ENCODE peak calls at places on chromosome 1, in nine cellular contexts. One of them, this sample, is unnamed.
A peak's percentile ranks its signal among the peaks of the same experiment; 100 is the strongest.

GRCh38 chr1:67723620-67724019 is 38.6 kb downstream of the GADD45A start:
- DNase-seq in HS-5: peak; percentile 65
- DNase-seq in AML-193: peak; percentile 2
- DNase-seq in NCI-H774: no peak
- DNase-seq in H9: no peak
- DNase-seq in activated CD4-positive, CD25-positive, alpha-beta regulatory T cell: no peak
- DNase-seq in GM03348: no peak
- DNase-seq in activated naive CD4-positive, alpha-beta T cell: no peak
- DNase-seq in Daoy: peak; percentile 75
- DNase-seq in this sample: no peak

GRCh38 chr1:1402081-1402900 is 3.2 kb upstream of the CCNL2 start:
- DNase-seq in NCI-H774: peak; percentile 3
- DNase-seq in AML-193: peak; percentile 43
- DNase-seq in activated CD4-positive, CD25-positive, alpha-beta regulatory T cell: no peak
- DNase-seq in GM03348: peak; percentile 72
- DNase-seq in activated naive CD4-positive, alpha-beta T cell: no peak
- DNase-seq in HS-5: no peak
- DNase-seq in Daoy: peak; percentile 63
- DNase-seq in H9: peak; percentile 76
- DNase-seq in this sample: no peak

GRCh38 chr1:192905049-192905448 is 96.2 kb downstream of the RGS2 start:
- DNase-seq in NCI-H774: no peak
- DNase-seq in Daoy: no peak
- DNase-seq in HS-5: no peak
- DNase-seq in activated CD4-positive, CD25-positive, alpha-beta regulatory T cell: no peak
- DNase-seq in GM03348: no peak
- DNase-seq in AML-193: no peak
- DNase-seq in activated naive CD4-positive, alpha-beta T cell: no peak
- DNase-seq in H9: no peak
- DNase-seq in this sample: no peak

GRCh38 chr1:66288048-66288447 is 245.9 kb upstream of the SGIP1 start:
- DNase-seq in activated CD4-positive, CD25-positive, alpha-beta regulatory T cell: no peak
- DNase-seq in Daoy: no peak
- DNase-seq in AML-193: no peak
- DNase-seq in H9: no peak
- DNase-seq in GM03348: no peak
- DNase-seq in NCI-H774: no peak
- DNase-seq in HS-5: no peak
- DNase-seq in activated naive CD4-positive, alpha-beta T cell: no peak
- DNase-seq in this sample: no peak

GRCh38 chr1:117346206-117346928 is 20.9 kb upstream of the MAN1A2 start:
- DNase-seq in HS-5: no peak
- DNase-seq in H9: no peak
- DNase-seq in activated naive CD4-positive, alpha-beta T cell: no peak
- DNase-seq in Daoy: peak; percentile 81
- DNase-seq in GM03348: no peak
- DNase-seq in activated CD4-positive, CD25-positive, alpha-beta regulatory T cell: no peak
- DNase-seq in NCI-H774: peak; percentile 60
- DNase-seq in AML-193: no peak
- DNase-seq in this sample: no peak

GRCh38 chr1:39238476-39238875 is 34.0 kb downstream of the MACF1 start:
- DNase-seq in AML-193: no peak
- DNase-seq in H9: no peak
- DNase-seq in Daoy: peak; percentile 22
- DNase-seq in activated CD4-positive, CD25-positive, alpha-beta regulatory T cell: no peak
- DNase-seq in activated naive CD4-positive, alpha-beta T cell: no peak
- DNase-seq in GM03348: peak; percentile 66
- DNase-seq in NCI-H774: no peak
- DNase-seq in HS-5: no peak
- DNase-seq in this sample: no peak

GRCh38 chr1:68010094-68010493 is 40.3 kb downstream of the DIRAS3 start:
- DNase-seq in AML-193: no peak
- DNase-seq in GM03348: peak; percentile 20
- DNase-seq in H9: no peak
- DNase-seq in HS-5: no peak
- DNase-seq in activated naive CD4-positive, alpha-beta T cell: no peak
- DNase-seq in activated CD4-positive, CD25-positive, alpha-beta regulatory T cell: no peak
- DNase-seq in NCI-H774: no peak
- DNase-seq in Daoy: no peak
- DNase-seq in this sample: no peak

GRCh38 chr1:50271968-50272578 is 151.2 kb downstream of the DMRTA2 start:
- DNase-seq in AML-193: peak; percentile 7
- DNase-seq in NCI-H774: peak; percentile 62
- DNase-seq in activated naive CD4-positive, alpha-beta T cell: no peak
- DNase-seq in HS-5: no peak
- DNase-seq in GM03348: peak; percentile 44
- DNase-seq in Daoy: no peak
- DNase-seq in H9: peak; percentile 52
- DNase-seq in activated CD4-positive, CD25-positive, alpha-beta regulatory T cell: no peak
- DNase-seq in this sample: no peak

GRCh38 chr1:16055613-16056520 is 12.3 kb downstream of the CLCNKB start:
- DNase-seq in activated CD4-positive, CD25-positive, alpha-beta regulatory T cell: peak; percentile 46
- DNase-seq in activated naive CD4-positive, alpha-beta T cell: peak; percentile 75
- DNase-seq in GM03348: peak; percentile 88
- DNase-seq in HS-5: no peak
- DNase-seq in H9: peak; percentile 98
- DNase-seq in NCI-H774: peak; percentile 57
- DNase-seq in AML-193: peak; percentile 60
- DNase-seq in Daoy: peak; percentile 87
- DNase-seq in this sample: peak; percentile 48

GRCh38 chr1:21332691-21333449 is 42.6 kb upstream of the ECE1 start:
- DNase-seq in NCI-H774: no peak
- DNase-seq in H9: no peak
- DNase-seq in GM03348: no peak
- DNase-seq in HS-5: no peak
- DNase-seq in activated CD4-positive, CD25-positive, alpha-beta regulatory T cell: no peak
- DNase-seq in AML-193: no peak
- DNase-seq in Daoy: no peak
- DNase-seq in activated naive CD4-positive, alpha-beta T cell: no peak
- DNase-seq in this sample: no peak

GRCh38 chr1:109959974-109960744 is 24.4 kb upstream of the AHCYL1 start:
- DNase-seq in activated CD4-positive, CD25-positive, alpha-beta regulatory T cell: no peak
- DNase-seq in HS-5: peak; percentile 84
- DNase-seq in Daoy: peak; percentile 73
- DNase-seq in AML-193: no peak
- DNase-seq in H9: peak; percentile 66
- DNase-seq in activated naive CD4-positive, alpha-beta T cell: no peak
- DNase-seq in GM03348: peak; percentile 84
- DNase-seq in NCI-H774: peak; percentile 65
- DNase-seq in this sample: no peak

GRCh38 chr1:86356247-86356646 is 39.9 kb downstream of the ODF2L start:
- DNase-seq in NCI-H774: no peak
- DNase-seq in Daoy: no peak
- DNase-seq in H9: no peak
- DNase-seq in GM03348: no peak
- DNase-seq in activated CD4-positive, CD25-positive, alpha-beta regulatory T cell: no peak
- DNase-seq in HS-5: no peak
- DNase-seq in AML-193: no peak
- DNase-seq in activated naive CD4-positive, alpha-beta T cell: no peak
- DNase-seq in this sample: no peak

GRCh38 chr1:3641046-3641760 is 8.7 kb downstream of the WRAP73 start:
- DNase-seq in Daoy: no peak
- DNase-seq in HS-5: no peak
- DNase-seq in activated CD4-positive, CD25-positive, alpha-beta regulatory T cell: no peak
- DNase-seq in activated naive CD4-positive, alpha-beta T cell: no peak
- DNase-seq in NCI-H774: no peak
- DNase-seq in H9: no peak
- DNase-seq in GM03348: no peak
- DNase-seq in AML-193: no peak
- DNase-seq in this sample: no peak

GRCh38 chr1:60564856-60565445 is 491.4 kb upstream of the C1orf87 start:
- DNase-seq in NCI-H774: no peak
- DNase-seq in AML-193: no peak
- DNase-seq in HS-5: no peak
- DNase-seq in Daoy: no peak
- DNase-seq in H9: no peak
- DNase-seq in activated naive CD4-positive, alpha-beta T cell: no peak
- DNase-seq in GM03348: no peak
- DNase-seq in activated CD4-positive, CD25-positive, alpha-beta regulatory T cell: no peak
- DNase-seq in this sample: no peak

GRCh38 chr1:118429856-118430255 is 244.8 kb upstream of the SPAG17 start:
- DNase-seq in AML-193: no peak
- DNase-seq in GM03348: no peak
- DNase-seq in Daoy: no peak
- DNase-seq in HS-5: no peak
- DNase-seq in H9: no peak
- DNase-seq in NCI-H774: no peak
- DNase-seq in activated CD4-positive, CD25-positive, alpha-beta regulatory T cell: no peak
- DNase-seq in activated naive CD4-positive, alpha-beta T cell: no peak
- DNase-seq in this sample: no peak

GRCh38 chr1:154324669-154325582 is at the start of gene ATP8B2:
- DNase-seq in Daoy: peak; percentile 84
- DNase-seq in NCI-H774: peak; percentile 81
- DNase-seq in HS-5: peak; percentile 49
- DNase-seq in H9: peak; percentile 90
- DNase-seq in activated naive CD4-positive, alpha-beta T cell: peak; percentile 48
- DNase-seq in AML-193: peak; percentile 22
- DNase-seq in activated CD4-positive, CD25-positive, alpha-beta regulatory T cell: peak; percentile 60
- DNase-seq in GM03348: peak; percentile 93
- DNase-seq in this sample: peak; percentile 72

GRCh38 chr1:64173300-64173940 is 30.0 kb upstream of the UBE2U start:
- DNase-seq in activated CD4-positive, CD25-positive, alpha-beta regulatory T cell: no peak
- DNase-seq in activated naive CD4-positive, alpha-beta T cell: no peak
- DNase-seq in AML-193: no peak
- DNase-seq in NCI-H774: no peak
- DNase-seq in GM03348: no peak
- DNase-seq in Daoy: peak; percentile 32
- DNase-seq in H9: no peak
- DNase-seq in HS-5: no peak
- DNase-seq in this sample: no peak

GRCh38 chr1:192168964-192169363 is 10.7 kb downstream of the RGS18 start:
- DNase-seq in GM03348: no peak
- DNase-seq in NCI-H774: no peak
- DNase-seq in activated naive CD4-positive, alpha-beta T cell: no peak
- DNase-seq in H9: no peak
- DNase-seq in activated CD4-positive, CD25-positive, alpha-beta regulatory T cell: no peak
- DNase-seq in AML-193: no peak
- DNase-seq in HS-5: no peak
- DNase-seq in Daoy: no peak
- DNase-seq in this sample: no peak

GRCh38 chr1:226064816-226065248 is 2.3 kb downstream of the H3-3A start:
- DNase-seq in Daoy: peak; percentile 48
- DNase-seq in AML-193: peak; percentile 70
- DNase-seq in NCI-H774: no peak
- DNase-seq in H9: no peak
- DNase-seq in activated naive CD4-positive, alpha-beta T cell: no peak
- DNase-seq in HS-5: no peak
- DNase-seq in GM03348: peak; percentile 59
- DNase-seq in activated CD4-positive, CD25-positive, alpha-beta regulatory T cell: no peak
- DNase-seq in this sample: peak; percentile 18

GRCh38 chr1:234732671-234733390 is 122.9 kb upstream of the IRF2BP2 start:
- DNase-seq in GM03348: no peak
- DNase-seq in NCI-H774: no peak
- DNase-seq in H9: no peak
- DNase-seq in HS-5: no peak
- DNase-seq in activated CD4-positive, CD25-positive, alpha-beta regulatory T cell: no peak
- DNase-seq in Daoy: no peak
- DNase-seq in AML-193: no peak
- DNase-seq in activated naive CD4-positive, alpha-beta T cell: no peak
- DNase-seq in this sample: no peak

GRCh38 chr1:234186037-234186688 is 187.1 kb upstream of the COA6 start:
- DNase-seq in activated CD4-positive, CD25-positive, alpha-beta regulatory T cell: no peak
- DNase-seq in GM03348: no peak
- DNase-seq in H9: no peak
- DNase-seq in AML-193: no peak
- DNase-seq in Daoy: peak; percentile 86
- DNase-seq in activated naive CD4-positive, alpha-beta T cell: no peak
- DNase-seq in NCI-H774: no peak
- DNase-seq in HS-5: peak; percentile 43
- DNase-seq in this sample: no peak

GRCh38 chr1:207797229-207797973 is 45.5 kb downstream of the CD46 start:
- DNase-seq in NCI-H774: peak; percentile 55
- DNase-seq in GM03348: peak; percentile 86
- DNase-seq in AML-193: peak; percentile 69
- DNase-seq in activated CD4-positive, CD25-positive, alpha-beta regulatory T cell: peak; percentile 45
- DNase-seq in Daoy: peak; percentile 84
- DNase-seq in activated naive CD4-positive, alpha-beta T cell: peak; percentile 46
- DNase-seq in HS-5: peak; percentile 89
- DNase-seq in H9: peak; percentile 71
- DNase-seq in this sample: peak; percentile 59

GRCh38 chr1:182890927-182891610 is 51.9 kb downstream of the DHX9 start:
- DNase-seq in AML-193: no peak
- DNase-seq in activated naive CD4-positive, alpha-beta T cell: no peak
- DNase-seq in HS-5: no peak
- DNase-seq in H9: no peak
- DNase-seq in NCI-H774: peak; percentile 64
- DNase-seq in Daoy: no peak
- DNase-seq in GM03348: no peak
- DNase-seq in activated CD4-positive, CD25-positive, alpha-beta regulatory T cell: no peak
- DNase-seq in this sample: no peak

GRCh38 chr1:86362807-86363206 is 33.3 kb downstream of the ODF2L start:
- DNase-seq in activated naive CD4-positive, alpha-beta T cell: no peak
- DNase-seq in H9: no peak
- DNase-seq in NCI-H774: no peak
- DNase-seq in activated CD4-positive, CD25-positive, alpha-beta regulatory T cell: no peak
- DNase-seq in HS-5: no peak
- DNase-seq in GM03348: no peak
- DNase-seq in Daoy: no peak
- DNase-seq in AML-193: no peak
- DNase-seq in this sample: no peak

GRCh38 chr1:30409476-30410152 is 313.8 kb downstream of the MATN1 start:
- DNase-seq in H9: peak; percentile 13
- DNase-seq in NCI-H774: no peak
- DNase-seq in activated CD4-positive, CD25-positive, alpha-beta regulatory T cell: no peak
- DNase-seq in AML-193: no peak
- DNase-seq in Daoy: peak; percentile 34
- DNase-seq in GM03348: peak; percentile 4
- DNase-seq in activated naive CD4-positive, alpha-beta T cell: no peak
- DNase-seq in HS-5: no peak
- DNase-seq in this sample: no peak

This sample was measured in activated effector memory CD4-positive, alpha-beta T cell treated with Interleukin-2 at 50 U/mL for 16 hours.